ENCODE peak calls at places on chromosome 9, in four cellular contexts. One of them, this sample, is unnamed.

GRCh38 chr9:98365227-98365669 is 109.8 kb upstream of the TBC1D2 start:
- DNase-seq in fibroblast of mammary gland: peak
- DNase-seq in mesothelial cell of epicardium: no peak
- DNase-seq in AG04449: no peak
- DNase-seq in this sample: no peak

GRCh38 chr9:107044872-107045271 is 181.9 kb downstream of the ZNF462 start:
- DNase-seq in fibroblast of mammary gland: no peak
- DNase-seq in AG04449: no peak
- DNase-seq in mesothelial cell of epicardium: no peak
- DNase-seq in this sample: no peak

GRCh38 chr9:137247135-137247915 is 3.8 kb upstream of the STPG3 start:
- DNase-seq in mesothelial cell of epicardium: no peak
- DNase-seq in fibroblast of mammary gland: no peak
- DNase-seq in AG04449: no peak
- DNase-seq in this sample: no peak

GRCh38 chr9:5971740-5972139 is 43.7 kb downstream of the RANBP6 start:
- DNase-seq in mesothelial cell of epicardium: no peak
- DNase-seq in fibroblast of mammary gland: peak
- DNase-seq in AG04449: no peak
- DNase-seq in this sample: no peak

GRCh38 chr9:106954974-106955850 is 92.2 kb downstream of the ZNF462 start:
- DNase-seq in fibroblast of mammary gland: no peak
- DNase-seq in mesothelial cell of epicardium: no peak
- DNase-seq in AG04449: no peak
- DNase-seq in this sample: no peak

GRCh38 chr9:137545123-137545522 is 5.1 kb downstream of the PNPLA7 start:
- DNase-seq in fibroblast of mammary gland: peak
- DNase-seq in AG04449: no peak
- DNase-seq in mesothelial cell of epicardium: no peak
- DNase-seq in this sample: no peak

GRCh38 chr9:111036068-111036789 is 2.0 kb downstream of the LPAR1 start:
- DNase-seq in AG04449: no peak
- DNase-seq in mesothelial cell of epicardium: peak
- DNase-seq in fibroblast of mammary gland: peak
- DNase-seq in this sample: peak

GRCh38 chr9:84412654-84413053 is 72.1 kb upstream of the SLC28A3 start:
- DNase-seq in fibroblast of mammary gland: no peak
- DNase-seq in AG04449: no peak
- DNase-seq in mesothelial cell of epicardium: no peak
- DNase-seq in this sample: no peak

GRCh38 chr9:121503443-121503842 is 3.8 kb upstream of the GGTA1 start:
- DNase-seq in mesothelial cell of epicardium: no peak
- DNase-seq in fibroblast of mammary gland: peak
- DNase-seq in AG04449: no peak
- DNase-seq in this sample: no peak

GRCh38 chr9:113775714-113776113 is 100.4 kb upstream of the ZNF618 start:
- DNase-seq in mesothelial cell of epicardium: no peak
- DNase-seq in AG04449: no peak
- DNase-seq in fibroblast of mammary gland: no peak
- DNase-seq in this sample: no peak

GRCh38 chr9:2228132-2228531 is 213.0 kb downstream of the SMARCA2 start:
- DNase-seq in fibroblast of mammary gland: peak
- DNase-seq in mesothelial cell of epicardium: no peak
- DNase-seq in AG04449: no peak
- DNase-seq in this sample: peak

GRCh38 chr9:112080831-112081542 is 94.1 kb downstream of the SUSD1 start:
- DNase-seq in AG04449: no peak
- DNase-seq in mesothelial cell of epicardium: no peak
- DNase-seq in fibroblast of mammary gland: no peak
- DNase-seq in this sample: no peak

GRCh38 chr9:105854056-105854782 is 159.9 kb downstream of the TMEM38B start:
- DNase-seq in AG04449: no peak
- DNase-seq in mesothelial cell of epicardium: no peak
- DNase-seq in fibroblast of mammary gland: no peak
- DNase-seq in this sample: no peak

GRCh38 chr9:91422832-91423711 is 560 bp downstream of the NFIL3 start:
- DNase-seq in AG04449: no peak
- DNase-seq in mesothelial cell of epicardium: peak
- DNase-seq in fibroblast of mammary gland: peak
- DNase-seq in this sample: peak

GRCh38 chr9:8389531-8389930 is 590.0 kb upstream of the DMAC1 start:
- DNase-seq in AG04449: no peak
- DNase-seq in mesothelial cell of epicardium: no peak
- DNase-seq in fibroblast of mammary gland: no peak
- DNase-seq in this sample: no peak

GRCh38 chr9:121744002-121744686 is 92.7 kb downstream of the DAB2IP start:
- DNase-seq in fibroblast of mammary gland: peak
- DNase-seq in AG04449: no peak
- DNase-seq in mesothelial cell of epicardium: no peak
- DNase-seq in this sample: no peak

GRCh38 chr9:120625222-120625621 is 45.3 kb upstream of the CDK5RAP2 start:
- DNase-seq in fibroblast of mammary gland: peak
- DNase-seq in mesothelial cell of epicardium: no peak
- DNase-seq in AG04449: no peak
- DNase-seq in this sample: no peak

GRCh38 chr9:4640027-4640426 is 22.1 kb upstream of the PLPP6 start:
- DNase-seq in mesothelial cell of epicardium: no peak
- DNase-seq in AG04449: no peak
- DNase-seq in fibroblast of mammary gland: peak
- DNase-seq in this sample: peak

GRCh38 chr9:12775373-12775962 is 648 bp downstream of the LURAP1L start:
- DNase-seq in AG04449: no peak
- DNase-seq in mesothelial cell of epicardium: no peak
- DNase-seq in fibroblast of mammary gland: no peak
- DNase-seq in this sample: peak

GRCh38 chr9:78927099-78927940 is 630.4 kb downstream of the PSAT1 start:
- DNase-seq in mesothelial cell of epicardium: no peak
- DNase-seq in AG04449: no peak
- DNase-seq in fibroblast of mammary gland: no peak
- DNase-seq in this sample: no peak

GRCh38 chr9:71384343-71384742 is 262.9 kb upstream of the TRPM3 start:
- DNase-seq in AG04449: no peak
- DNase-seq in mesothelial cell of epicardium: no peak
- DNase-seq in fibroblast of mammary gland: no peak
- DNase-seq in this sample: peak

GRCh38 chr9:15697459-15697858 is 144.6 kb downstream of the CCDC171 start:
- DNase-seq in mesothelial cell of epicardium: no peak
- DNase-seq in AG04449: peak
- DNase-seq in fibroblast of mammary gland: peak
- DNase-seq in this sample: no peak

GRCh38 chr9:18142964-18143363 is 331.0 kb upstream of the ADAMTSL1 start:
- DNase-seq in mesothelial cell of epicardium: no peak
- DNase-seq in AG04449: no peak
- DNase-seq in fibroblast of mammary gland: peak
- DNase-seq in this sample: no peak

GRCh38 chr9:18138676-18139075 is 335.3 kb upstream of the ADAMTSL1 start:
- DNase-seq in AG04449: no peak
- DNase-seq in fibroblast of mammary gland: no peak
- DNase-seq in mesothelial cell of epicardium: no peak
- DNase-seq in this sample: no peak

GRCh38 chr9:18141681-18142080 is 332.3 kb upstream of the ADAMTSL1 start:
- DNase-seq in fibroblast of mammary gland: no peak
- DNase-seq in AG04449: no peak
- DNase-seq in mesothelial cell of epicardium: no peak
- DNase-seq in this sample: no peak

GRCh38 chr9:18137815-18138214 is 336.1 kb upstream of the ADAMTSL1 start:
- DNase-seq in AG04449: no peak
- DNase-seq in fibroblast of mammary gland: no peak
- DNase-seq in mesothelial cell of epicardium: no peak
- DNase-seq in this sample: no peak
- TF ChIP-seq CTCF in AG04449: no peak
- TF ChIP-seq CTCF in fibroblast of mammary gland: peak
- TF ChIP-seq CTCF in mesothelial cell of epicardium: no peak
- TF ChIP-seq CTCF in this sample: no peak

GRCh38 chr9:124858330-124859046 is 3.3 kb downstream of the RPL35 start:
- DNase-seq in fibroblast of mammary gland: no peak
- DNase-seq in AG04449: no peak
- DNase-seq in mesothelial cell of epicardium: no peak
- DNase-seq in this sample: no peak
- TF ChIP-seq CTCF in fibroblast of mammary gland: no peak
- TF ChIP-seq CTCF in AG04449: no peak
- TF ChIP-seq CTCF in mesothelial cell of epicardium: no peak
- TF ChIP-seq CTCF in this sample: no peak

GRCh38 chr9:123928471-123929176 is 1.3 kb downstream of the DENND1A start:
- DNase-seq in fibroblast of mammary gland: peak
- DNase-seq in AG04449: no peak
- DNase-seq in mesothelial cell of epicardium: no peak
- DNase-seq in this sample: no peak
- TF ChIP-seq CTCF in fibroblast of mammary gland: no peak
- TF ChIP-seq CTCF in AG04449: no peak
- TF ChIP-seq CTCF in mesothelial cell of epicardium: no peak
- TF ChIP-seq CTCF in this sample: no peak

GRCh38 chr9:18297532-18297872 is 176.5 kb upstream of the ADAMTSL1 start:
- DNase-seq in mesothelial cell of epicardium: no peak
- DNase-seq in AG04449: no peak
- DNase-seq in fibroblast of mammary gland: no peak
- DNase-seq in this sample: no peak
- TF ChIP-seq CTCF in mesothelial cell of epicardium: no peak
- TF ChIP-seq CTCF in AG04449: no peak
- TF ChIP-seq CTCF in fibroblast of mammary gland: peak
- TF ChIP-seq CTCF in this sample: peak

GRCh38 chr9:96217358-96217755 is 84.6 kb downstream of the HSD17B3 start:
- DNase-seq in AG04449: no peak
- DNase-seq in fibroblast of mammary gland: no peak
- DNase-seq in mesothelial cell of epicardium: no peak
- DNase-seq in this sample: peak

GRCh38 chr9:96217756-96218693 is 84.0 kb downstream of the HSD17B3 start:
- DNase-seq in AG04449: no peak
- DNase-seq in fibroblast of mammary gland: peak
- DNase-seq in mesothelial cell of epicardium: peak
- DNase-seq in this sample: peak

GRCh38 chr9:96218821-96219614 is 83.0 kb downstream of the HSD17B3 start:
- DNase-seq in mesothelial cell of epicardium: no peak
- DNase-seq in fibroblast of mammary gland: no peak
- DNase-seq in AG04449: no peak
- DNase-seq in this sample: no peak

GRCh38 chr9:96219615-96220257 is 82.2 kb downstream of the HSD17B3 start:
- DNase-seq in AG04449: no peak
- DNase-seq in fibroblast of mammary gland: peak
- DNase-seq in mesothelial cell of epicardium: no peak
- DNase-seq in this sample: no peak

DNA sequence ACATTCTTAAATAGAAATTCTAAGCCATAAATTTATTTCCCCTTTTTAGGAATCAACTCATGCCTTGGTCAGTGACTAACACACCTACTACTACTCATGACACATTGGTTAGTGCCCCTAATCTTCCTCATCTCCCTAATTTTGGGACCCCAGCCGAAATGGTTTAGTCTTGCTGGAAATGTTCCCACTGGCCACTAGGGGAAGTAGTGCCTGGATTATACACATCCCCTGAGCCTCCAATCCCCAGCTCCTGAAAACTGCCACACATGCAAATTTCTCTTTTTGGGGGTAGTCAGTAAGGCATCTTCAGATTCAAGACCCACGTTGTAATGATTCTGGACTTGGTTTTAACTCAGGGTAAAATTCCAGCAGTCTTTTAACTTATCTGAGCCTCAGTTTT is 79.8 kb downstream of the HSD17B3 start:
- DNase-seq in mesothelial cell of epicardium: no peak
- DNase-seq in fibroblast of mammary gland: peak
- DNase-seq in AG04449: no peak
- DNase-seq in this sample: no peak
- TF ChIP-seq CTCF in mesothelial cell of epicardium: peak
- TF ChIP-seq CTCF in fibroblast of mammary gland: peak
- TF ChIP-seq CTCF in AG04449: peak
- TF ChIP-seq CTCF in this sample: peak

DNA sequence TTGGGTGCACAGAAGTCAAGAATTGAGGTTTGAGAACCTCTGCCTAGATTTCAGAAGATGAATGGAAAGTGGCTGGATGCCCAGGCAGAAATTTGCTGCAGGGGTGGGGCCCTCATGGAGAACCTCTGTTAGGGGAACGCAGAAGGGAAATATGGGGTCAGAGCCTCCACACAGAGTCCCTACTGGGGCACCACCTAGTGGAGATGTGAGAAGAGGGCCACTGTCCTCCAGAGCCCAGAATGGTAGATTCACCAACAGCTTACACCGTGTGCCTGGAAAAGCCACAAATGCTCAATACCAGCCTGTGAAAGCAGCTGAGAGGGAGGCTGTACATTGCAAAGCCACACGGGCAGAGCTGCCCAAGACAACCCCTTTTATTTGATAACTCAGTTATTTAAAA is 383.5 kb downstream of the TLE4 start:
- DNase-seq in mesothelial cell of epicardium: no peak
- DNase-seq in fibroblast of mammary gland: no peak
- DNase-seq in AG04449: no peak
- DNase-seq in this sample: no peak
- TF ChIP-seq CTCF in mesothelial cell of epicardium: no peak
- TF ChIP-seq CTCF in fibroblast of mammary gland: peak
- TF ChIP-seq CTCF in AG04449: peak
- TF ChIP-seq CTCF in this sample: no peak

GRCh38 chr9:101455656-101456235 is 20.2 kb upstream of the ALDOB start:
- DNase-seq in mesothelial cell of epicardium: no peak
- DNase-seq in fibroblast of mammary gland: peak
- DNase-seq in AG04449: no peak
- DNase-seq in this sample: no peak

GRCh38 chr9:101453776-101454570 is 18.4 kb upstream of the ALDOB start:
- DNase-seq in fibroblast of mammary gland: peak
- DNase-seq in AG04449: no peak
- DNase-seq in mesothelial cell of epicardium: no peak
- DNase-seq in this sample: no peak

GRCh38 chr9:101460965-101461364 is 25.4 kb upstream of the ALDOB start:
- DNase-seq in fibroblast of mammary gland: no peak
- DNase-seq in AG04449: no peak
- DNase-seq in mesothelial cell of epicardium: no peak
- DNase-seq in this sample: no peak

GRCh38 chr9:101458955-101459631 is 23.5 kb upstream of the ALDOB start:
- DNase-seq in mesothelial cell of epicardium: no peak
- DNase-seq in fibroblast of mammary gland: peak
- DNase-seq in AG04449: no peak
- DNase-seq in this sample: peak

DNA sequence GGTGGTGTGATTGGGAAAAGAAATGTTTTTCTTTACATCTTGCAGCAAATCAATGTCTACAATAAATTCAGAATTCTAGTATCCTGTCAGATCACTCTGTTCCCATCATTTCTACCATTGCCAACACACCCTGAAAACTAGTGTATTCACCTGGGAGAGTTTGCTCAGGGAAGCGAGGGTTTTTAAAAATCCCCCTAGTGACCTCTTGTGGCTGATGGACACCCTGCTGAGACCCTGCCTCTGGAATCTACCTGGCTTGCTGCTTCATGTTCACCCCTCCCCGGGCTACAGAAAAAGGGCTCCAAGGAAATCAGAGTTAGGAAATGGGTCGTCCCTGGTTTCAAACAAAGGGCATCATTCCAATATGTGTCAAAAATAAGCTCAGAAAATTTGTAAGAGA is 21.4 kb upstream of the ALDOB start:
- DNase-seq in AG04449: no peak
- DNase-seq in mesothelial cell of epicardium: no peak
- DNase-seq in fibroblast of mammary gland: no peak
- DNase-seq in this sample: no peak
- TF ChIP-seq CTCF in AG04449: no peak
- TF ChIP-seq CTCF in mesothelial cell of epicardium: no peak
- TF ChIP-seq CTCF in fibroblast of mammary gland: peak
- TF ChIP-seq CTCF in this sample: no peak

This sample was measured in neural crest cell.